ENCODE peak calls at places on chromosomes 12 and 14, in ten cellular contexts. G, U, O, J, C, Z, S, A, H and N are unnamed samples.
A peak's percentile ranks its signal among the peaks of the same experiment; 100 is the strongest.

GRCh38 chr12:96908170-96908675 is 1.2 kb downstream of the NEDD1 start:
- DNase-seq in G (no peak), U (no peak), O (peak; percentile 8), J (no peak), C (no peak), Z (no peak), S (no peak), A (no peak), H (peak; percentile 4), N (no peak)

GRCh38 chr14:96434040-96434439 is 42.1 kb downstream of the AK7 start:
- DNase-seq in G (no peak), U (no peak), O (no peak), J (no peak), C (no peak), Z (no peak), S (no peak), A (no peak), H (no peak), N (no peak)

GRCh38 chr14:31024577-31025334 is 693 bp upstream of the AP4S1 start:
- DNase-seq in G (no peak), U (no peak), O (peak; percentile 63), J (no peak), C (no peak), Z (no peak), S (no peak), A (peak; percentile 47), H (no peak), N (no peak)

GRCh38 chr14:102941419-102942011 is 19.1 kb downstream of the AMN start:
- DNase-seq in G (no peak), U (no peak), O (no peak), J (no peak), C (no peak), Z (no peak), S (no peak), A (no peak), H (no peak), N (no peak)

GRCh38 chr14:62209287-62209899 is 447.2 kb downstream of the SNAPC1 start:
- DNase-seq in G (no peak), U (no peak), O (peak; percentile 85), J (no peak), C (no peak), Z (no peak), S (no peak), A (peak; percentile 75), H (no peak), N (peak; percentile 80)

GRCh38 chr14:91996951-91997371 is 42.9 kb downstream of the TRIP11 start:
- DNase-seq in G (no peak), U (no peak), O (peak; percentile 76), J (no peak), C (no peak), Z (no peak), S (no peak), A (peak; percentile 67), H (peak; percentile 14), N (peak; percentile 65)

GRCh38 chr12:88993655-88994054 is 358.6 kb downstream of the DUSP6 start:
- DNase-seq in G (no peak), U (no peak), O (peak; percentile 79), J (no peak), C (no peak), Z (no peak), S (no peak), A (peak; percentile 68), H (peak; percentile 21), N (peak; percentile 62)

GRCh38 chr12:58732894-58733293 is 187.4 kb downstream of the LRIG3 start:
- DNase-seq in G (no peak), U (no peak), O (no peak), J (no peak), C (no peak), Z (no peak), S (no peak), A (no peak), H (no peak), N (no peak)

GRCh38 chr12:93223440-93224426 is 154.0 kb upstream of the NUDT4 start:
- DNase-seq in G (no peak), U (peak; percentile 41), O (no peak), J (no peak), C (no peak), Z (no peak), S (no peak), A (no peak), H (peak; percentile 61), N (peak; percentile 31)

GRCh38 chr14:26394114-26394855 is 203.5 kb downstream of the NOVA1 start:
- DNase-seq in G (no peak), U (peak; percentile 43), O (no peak), J (no peak), C (no peak), Z (no peak), S (no peak), A (peak; percentile 8), H (peak; percentile 41), N (peak; percentile 1)

GRCh38 chr12:42039599-42039998 is 105.1 kb downstream of the GXYLT1 start:
- DNase-seq in G (no peak), U (no peak), O (no peak), J (no peak), C (no peak), Z (no peak), S (no peak), A (no peak), H (no peak), N (no peak)